ENCODE peak calls at places on chromosomes 3 and 15, in eight cellular contexts. D is GM12865, J is GM20000, A is HFFc6, E is keratinocyte, G is astrocyte of the spinal cord, S is bronchial epithelial cell, V is Calu3. B is an unnamed sample.
A peak's percentile ranks its signal among the peaks of the same experiment; 100 is the strongest.

GRCh38 chr15:78109156-78109555 is 16.8 kb downstream of the SH2D7 start:
- DNase-seq in V (no peak), D (no peak), G (no peak), J (no peak), S (no peak), E (no peak), A (no peak), B (no peak)

GRCh38 chr3:115518100-115518852 is 105.0 kb upstream of the GAP43 start:
- DNase-seq in J (no peak), G (peak; percentile 91), E (peak; percentile 56), D (no peak), V (peak; percentile 19), A (peak; percentile 13), S (peak; percentile 87), B (no peak)

GRCh38 chr3:134387293-134387692 is 13.0 kb upstream of the AMOTL2 start:
- DNase-seq in E (no peak), S (no peak), D (no peak), V (no peak), A (no peak), J (no peak), G (no peak), B (no peak)

GRCh38 chr3:127325630-127325961 is 37.8 kb upstream of the PRR20G start:
- DNase-seq in V (no peak), D (no peak), J (no peak), E (no peak), S (peak; percentile 9), G (no peak), A (no peak), B (no peak)

GRCh38 chr3:172601066-172601832 is 78.0 kb upstream of the TNFSF10 start:
- DNase-seq in E (no peak), G (no peak), J (no peak), V (peak; percentile 40), S (no peak), D (no peak), A (no peak), B (no peak)

GRCh38 chr3:148756306-148756705 is 58.6 kb downstream of the AGTR1 start:
- DNase-seq in G (no peak), S (no peak), J (no peak), D (no peak), E (no peak), V (no peak), A (no peak), B (no peak)

GRCh38 chr3:114878119-114878839 is 268.8 kb downstream of the ZBTB20 start:
- DNase-seq in E (no peak), A (peak; percentile 33), S (peak; percentile 73), G (peak; percentile 51), J (no peak), V (no peak), D (no peak), B (no peak)

GRCh38 chr15:25797511-25798206 is 65.5 kb downstream of the ATP10A start:
- DNase-seq in E (no peak), J (no peak), D (no peak), S (no peak), V (no peak), G (no peak), A (peak; percentile 10), B (no peak)

GRCh38 chr15:73632670-73633058 is 525 bp downstream of the NPTN start:
- DNase-seq in J (no peak), A (no peak), G (no peak), D (peak; percentile 31), S (no peak), V (no peak), E (no peak), B (no peak)

GRCh38 chr15:31328425-31328998 is 1.9 kb downstream of the KLF13 start:
- DNase-seq in A (peak; percentile 36), G (peak; percentile 23), S (peak; percentile 17), E (no peak), D (peak; percentile 77), J (peak; percentile 70), V (peak; percentile 7), B (no peak)

GRCh38 chr3:24088782-24089181 is 143.7 kb downstream of the NR1D2 start:
- DNase-seq in A (peak; percentile 48), S (peak; percentile 32), V (no peak), E (peak; percentile 26), D (peak; percentile 10), J (peak; percentile 43), G (peak; percentile 8), B (no peak)

GRCh38 chr3:30302027-30302426 is 304.4 kb upstream of the TGFBR2 start:
- DNase-seq in D (peak; percentile 3), S (peak; percentile 84), J (no peak), E (no peak), A (no peak), V (no peak), G (no peak), B (no peak)

GRCh38 chr3:19945405-19946290 is 1.2 kb upstream of the RAB5A start:
- DNase-seq in V (no peak), E (no peak), S (no peak), G (no peak), J (no peak), D (peak; percentile 8), A (no peak), B (no peak)

GRCh38 chr3:112333002-112333385 is at the start of gene CD200:
- DNase-seq in S (no peak), V (peak; percentile 24), E (no peak), A (no peak), D (peak; percentile 62), J (peak; percentile 41), G (no peak), B (no peak)

GRCh38 chr15:67884514-67885225 is 44.8 kb upstream of the RNU6-1 start:
- DNase-seq in V (peak; percentile 80), J (peak; percentile 59), S (peak; percentile 76), G (peak; percentile 76), A (peak; percentile 16), D (peak; percentile 54), E (peak; percentile 42), B (peak; percentile 7)

DNA sequence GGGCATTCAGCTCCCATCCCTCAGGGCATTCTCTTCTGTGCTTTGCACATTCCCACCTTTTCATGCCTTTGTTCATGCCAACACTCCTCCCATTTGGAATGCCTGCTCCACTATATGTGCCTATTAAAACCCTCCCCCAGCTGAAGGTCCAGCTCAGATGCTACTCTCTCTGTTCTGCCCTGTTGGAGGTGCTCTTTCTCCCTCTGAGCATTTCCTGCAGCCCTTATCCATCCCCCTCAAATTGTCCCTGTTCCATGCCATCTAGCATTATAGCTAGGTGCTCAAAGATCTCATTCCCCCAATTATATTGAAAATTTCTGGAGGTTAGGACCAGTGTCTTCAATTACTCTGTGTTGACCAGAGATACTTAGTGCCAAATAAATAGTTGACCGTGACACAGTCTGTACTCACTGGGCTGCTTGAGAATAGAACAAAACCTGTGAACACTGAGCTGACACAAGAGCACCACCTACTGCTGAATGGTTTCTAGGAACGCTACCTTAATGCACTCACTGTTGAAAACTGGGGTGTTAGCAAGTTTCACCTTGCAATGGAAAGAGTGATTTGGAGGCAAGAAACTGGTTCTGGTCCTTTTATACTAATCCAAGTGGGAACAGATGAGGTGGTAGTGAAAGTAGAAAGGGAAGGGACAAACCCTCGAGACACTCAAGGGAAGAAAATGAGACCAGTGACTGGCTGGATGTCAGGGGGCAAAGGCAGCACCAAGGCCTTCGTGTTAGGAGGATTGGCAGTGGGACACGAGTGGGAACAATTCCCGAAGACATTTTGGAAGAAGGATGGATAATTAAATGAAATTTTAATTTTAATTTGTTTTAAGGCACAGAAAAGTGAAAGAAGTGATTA is 289.8 kb upstream of the ROPN1 start:
- DNase-seq in J (peak; percentile 40), D (peak; percentile 45), A (peak; percentile 48), V (peak; percentile 39), G (peak; percentile 43), S (peak; percentile 52), E (no peak), B (peak; percentile 8)
- TF ChIP-seq CTCF in J (peak; percentile 13), D (peak; percentile 47), A (peak; percentile 80), V (no peak), G (peak; percentile 67), S (peak; percentile 62), E (peak; percentile 59), B (peak; percentile 70)

GRCh38 chr3:13617097-13617738 is 68.3 kb downstream of the FBLN2 start:
- DNase-seq in D (no peak), J (no peak), E (no peak), V (no peak), S (no peak), G (no peak), A (no peak), B (no peak)

GRCh38 chr3:13619661-13620230 is 70.8 kb downstream of the FBLN2 start:
- DNase-seq in J (no peak), E (no peak), S (no peak), G (no peak), V (no peak), A (no peak), D (no peak), B (no peak)

GRCh38 chr3:13616359-13616758 is 67.4 kb downstream of the FBLN2 start:
- DNase-seq in V (no peak), J (no peak), G (no peak), E (no peak), A (no peak), S (no peak), D (no peak), B (no peak)

GRCh38 chr3:13618836-13619235 is 69.9 kb downstream of the FBLN2 start:
- DNase-seq in G (no peak), J (no peak), S (no peak), V (no peak), A (no peak), E (no peak), D (no peak), B (no peak)

GRCh38 chr3:13617981-13618380 is 69.1 kb downstream of the FBLN2 start:
- DNase-seq in V (no peak), G (no peak), A (no peak), J (no peak), S (no peak), E (no peak), D (no peak), B (no peak)
- TF ChIP-seq CTCF in V (no peak), G (no peak), A (no peak), J (no peak), S (no peak), E (no peak), D (no peak), B (no peak)

GRCh38 chr3:155739154-155739553 is 5.7 kb downstream of the PLCH1 start:
- DNase-seq in D (no peak), J (no peak), S (no peak), A (no peak), V (no peak), E (no peak), G (no peak), B (no peak)
- TF ChIP-seq CTCF in D (no peak), J (no peak), S (no peak), A (no peak), V (no peak), E (no peak), G (no peak), B (no peak)

GRCh38 chr15:29695486-29696167 is 126.6 kb downstream of the TJP1 start:
- DNase-seq in E (no peak), G (no peak), V (no peak), S (no peak), A (no peak), D (peak; percentile 21), J (no peak), B (no peak)
- TF ChIP-seq CTCF in E (no peak), G (no peak), V (no peak), S (no peak), A (no peak), D (peak; percentile 7), J (no peak), B (no peak)

DNA sequence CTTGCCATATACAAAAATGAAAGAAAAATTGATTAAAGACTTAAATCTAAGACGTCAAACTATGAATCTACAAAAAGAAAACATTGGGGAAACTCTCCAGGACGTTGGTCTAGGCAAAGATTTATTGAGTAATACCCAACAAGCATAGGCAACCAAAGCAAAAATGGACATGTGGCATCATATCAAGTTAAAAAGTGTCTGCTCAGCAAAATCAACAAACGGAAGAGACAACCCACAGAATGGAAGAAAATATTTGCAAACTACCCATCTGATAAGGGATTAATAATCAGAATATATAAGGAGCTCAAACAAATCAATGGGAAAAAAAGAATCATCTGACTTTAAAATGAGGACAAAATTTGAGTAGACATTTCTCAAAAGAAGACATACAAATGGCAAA is 160.9 kb downstream of the DCLK3 start:
- DNase-seq in D (no peak), E (no peak), S (peak; percentile 4), A (no peak), J (no peak), V (no peak), G (no peak), B (no peak)
- TF ChIP-seq CTCF in D (no peak), E (no peak), S (no peak), A (no peak), J (no peak), V (no peak), G (no peak), B (no peak)